ENCODE peak calls at places on chromosome X, in five cellular contexts. F is IMR-90, W is heart left ventricle, C is sigmoid colon, P is esophagus muscularis mucosa. T is an unnamed sample.

GRCh38 chrX:75156537-75156945 is 458 bp upstream of the ABCB7 start:
- DNase-seq in F (peak), W (no peak), C (no peak), P (no peak), T (no peak)

GRCh38 chrX:47752685-47753084 is 84.0 kb upstream of the ZNF81 start:
- DNase-seq in F (no peak), W (no peak), C (no peak), P (no peak), T (no peak)

GRCh38 chrX:39907964-39908616 is 189.7 kb downstream of the BCOR start:
- DNase-seq in F (peak), W (peak), C (peak), P (no peak), T (peak)

GRCh38 chrX:150759568-150760416 is 66.6 kb downstream of the MTMR1 start:
- DNase-seq in F (no peak), W (no peak), C (no peak), P (no peak), T (no peak)

GRCh38 chrX:53071604-53072417 is 10.4 kb upstream of the TSPYL2 start:
- DNase-seq in F (peak), W (peak), C (peak), P (no peak), T (peak)

GRCh38 chrX:9765072-9765736 is 443 bp downstream of the GPR143 start:
- DNase-seq in F (no peak), W (no peak), C (no peak), P (no peak), T (no peak)

GRCh38 chrX:136850441-136851175 is 29.9 kb downstream of the RBMX start:
- DNase-seq in F (no peak), W (no peak), C (no peak), P (no peak), T (no peak)

GRCh38 chrX:102651242-102651967 is at the start of gene GPRASP1:
- DNase-seq in F (peak), W (peak), C (peak), P (peak), T (peak)

GRCh38 chrX:95675794-95676193 is 1008.8 kb upstream of the DIAPH2 start:
- DNase-seq in F (no peak), W (no peak), C (no peak), P (no peak), T (no peak)

GRCh38 chrX:119406739-119407138 is 7.6 kb downstream of the SLC25A43 start:
- DNase-seq in F (peak), W (no peak), C (no peak), P (no peak), T (no peak)

GRCh38 chrX:68186552-68187262 is 246.6 kb downstream of the OPHN1 start:
- DNase-seq in F (peak), W (no peak), C (no peak), P (no peak), T (no peak)

GRCh38 chrX:53049127-53049517 is 533 bp downstream of the GPR173 start:
- DNase-seq in F (no peak), W (no peak), C (no peak), P (no peak), T (no peak)

GRCh38 chrX:134423606-134424005 is 36.4 kb upstream of the HPRT1 start:
- DNase-seq in F (peak), W (no peak), C (no peak), P (no peak), T (no peak)

GRCh38 chrX:10971759-10972158 is 139.4 kb upstream of the HCCS start:
- DNase-seq in F (no peak), W (no peak), C (no peak), P (no peak), T (no peak)

GRCh38 chrX:7120578-7121219 is 26.8 kb upstream of the STS start:
- DNase-seq in F (peak), W (no peak), C (no peak), P (no peak), T (no peak)

GRCh38 chrX:22968494-22968893 is 31.3 kb upstream of the DDX53 start:
- DNase-seq in F (no peak), W (no peak), C (no peak), P (no peak), T (no peak)

GRCh38 chrX:28613558-28613957 is 26.3 kb downstream of the IL1RAPL1 start:
- DNase-seq in F (no peak), W (no peak), C (no peak), P (no peak), T (no peak)

GRCh38 chrX:69361286-69361926 is 142.7 kb upstream of the NALF2 start:
- DNase-seq in F (peak), W (no peak), C (no peak), P (no peak), T (no peak)

GRCh38 chrX:78111140-78111931 is 7.3 kb downstream of the PGK1 start:
- DNase-seq in F (no peak), W (no peak), C (no peak), P (no peak), T (no peak)

GRCh38 chrX:26788402-26788998 is 572.5 kb downstream of the MAGEB5 start:
- DNase-seq in F (no peak), W (no peak), C (no peak), P (no peak), T (no peak)

GRCh38 chrX:151393514-151393913 is 3.5 kb upstream of the VMA21 start:
- DNase-seq in F (no peak), W (no peak), C (no peak), P (no peak), T (no peak)

GRCh38 chrX:148500428-148501120 is at the start of gene AFF2:
- DNase-seq in F (no peak), W (no peak), C (no peak), P (no peak), T (no peak)

GRCh38 chrX:27878862-27879261 is 71.1 kb downstream of the MAGEB10 start:
- DNase-seq in F (no peak), W (no peak), C (no peak), P (no peak), T (no peak)

GRCh38 chrX:128020701-128021100 is 31.5 kb downstream of the ACTRT1 start:
- DNase-seq in F (peak), W (no peak), C (no peak), P (no peak), T (no peak)

GRCh38 chrX:135740683-135741149 is 27.3 kb downstream of the CT45A3 start:
- DNase-seq in F (no peak), W (no peak), C (no peak), P (no peak), T (no peak)

GRCh38 chrX:148956352-148956751 is 455.9 kb downstream of the AFF2 start:
- DNase-seq in F (no peak), W (no peak), C (no peak), P (no peak), T (no peak)

GRCh38 chrX:45801554-45801953 is 600.9 kb upstream of the DIPK2B start:
- DNase-seq in F (peak), W (no peak), C (no peak), P (no peak), T (no peak)

GRCh38 chrX:109347618-109348017 is 134.3 kb downstream of the GUCY2F start:
- DNase-seq in F (peak), W (no peak), C (no peak), P (no peak), T (no peak)

GRCh38 chrX:95076449-95076848 is 1402.4 kb downstream of the FAM133A start:
- DNase-seq in F (peak), W (no peak), C (no peak), P (no peak), T (no peak)

GRCh38 chrX:54529559-54530357 is at the start of gene GNL3L:
- DNase-seq in F (peak), W (peak), C (peak), P (peak), T (peak)
- TF ChIP-seq POLR2A in F (peak), W (peak), C (no peak), P (no peak), T (no peak)

DNA sequence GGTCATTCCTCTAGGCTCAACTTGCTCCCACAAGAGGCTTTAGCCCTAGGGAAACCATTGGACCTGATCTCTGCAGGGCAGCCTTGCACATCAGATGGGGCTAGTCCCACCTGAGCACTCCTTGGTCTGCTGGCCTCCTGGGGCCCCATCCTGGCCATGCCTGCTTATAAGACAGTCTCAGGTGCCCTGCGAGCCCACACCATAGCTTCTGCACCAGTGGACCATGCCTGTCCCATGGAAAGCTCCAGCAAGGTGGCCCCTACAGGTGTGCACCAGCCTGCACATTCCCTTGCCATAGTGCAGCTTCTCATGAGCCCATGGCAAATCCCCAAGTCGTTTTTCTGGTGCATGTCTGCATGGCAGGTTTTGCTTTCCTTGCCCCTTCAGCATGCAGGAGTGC is 19.6 kb upstream of the FAAH2 start:
- DNase-seq in F (no peak), W (no peak), C (no peak), P (no peak), T (no peak)
- H3K27ac ChIP-seq in F (no peak), W (no peak), C (no peak), P (no peak), T (no peak)

DNA sequence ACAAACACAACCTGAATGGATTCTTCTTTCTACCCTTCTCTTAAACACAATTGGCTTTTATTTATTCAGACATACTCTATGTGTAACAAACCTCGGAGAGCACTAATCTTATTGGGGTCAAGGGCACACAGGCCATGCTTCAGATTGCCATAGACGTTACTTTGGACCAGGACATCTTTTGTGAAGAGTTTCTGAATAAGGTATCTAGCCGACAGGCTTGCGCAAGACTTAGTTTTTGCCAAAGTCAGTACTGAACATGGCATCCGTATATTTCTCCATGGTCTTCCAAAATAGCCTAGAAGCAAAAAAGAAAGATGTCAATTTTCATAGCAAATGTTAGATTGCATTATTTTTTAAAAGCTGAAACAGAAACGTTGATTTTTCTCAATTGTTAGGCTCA is 49.8 kb downstream of the BEND2 start:
- DNase-seq in F (no peak), W (no peak), C (no peak), P (no peak), T (no peak)
- TF ChIP-seq POLR2A in F (no peak), W (no peak), C (no peak), P (no peak), T (no peak)

GRCh38 chrX:966396-967070 is 245.9 kb downstream of the CRLF2 start:
- DNase-seq in F (no peak), W (no peak), C (no peak), P (no peak), T (no peak)

GRCh38 chrX:964831-965416 is 247.5 kb downstream of the CRLF2 start:
- DNase-seq in F (no peak), W (no peak), C (no peak), P (no peak), T (no peak)

GRCh38 chrX:973010-973409 is 239.4 kb downstream of the CRLF2 start:
- DNase-seq in F (no peak), W (no peak), C (no peak), P (no peak), T (no peak)

GRCh38 chrX:968391-968790 is 244.1 kb downstream of the CRLF2 start:
- DNase-seq in F (no peak), W (no peak), C (no peak), P (no peak), T (no peak)
- H3K27ac ChIP-seq in F (no peak), W (no peak), C (no peak), P (no peak), T (no peak)

DNA sequence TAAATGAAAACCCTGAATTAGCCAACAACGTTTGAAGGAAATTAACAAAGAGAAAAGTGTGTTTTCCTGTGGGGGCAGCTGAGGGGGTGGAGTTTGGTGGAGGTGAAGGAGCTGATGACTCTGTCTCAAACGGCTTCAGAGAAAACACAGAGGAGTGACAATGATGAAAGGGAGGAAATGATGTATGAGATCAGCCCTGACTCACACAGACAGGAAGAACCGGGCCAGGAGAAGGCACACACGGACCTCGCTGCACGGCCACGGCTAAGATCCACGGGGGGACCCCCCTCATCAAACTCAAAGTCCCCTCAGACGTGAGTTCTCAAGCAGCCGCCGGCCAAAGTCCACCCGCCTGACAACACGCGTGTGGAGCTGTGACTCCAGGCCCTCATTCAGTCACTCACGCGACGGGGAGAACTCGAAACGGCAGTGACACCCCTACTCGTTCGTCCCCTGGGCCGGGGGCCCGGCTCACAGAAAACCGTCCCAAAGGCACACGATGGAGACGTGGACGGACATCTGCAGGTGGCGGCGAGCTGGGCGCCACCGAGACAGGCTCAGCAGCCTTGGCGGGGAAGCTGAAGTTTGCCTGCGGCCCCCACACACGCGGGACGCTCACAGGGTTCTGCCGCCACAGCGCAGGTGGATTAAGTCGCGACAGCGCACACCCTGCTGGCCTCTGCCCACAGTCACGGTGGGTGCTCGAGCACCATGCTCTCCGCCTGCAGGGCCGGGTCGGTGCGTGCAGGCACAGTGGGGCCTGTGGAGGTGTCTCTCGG is 28.8 kb downstream of the PPP2R3B start:
- DNase-seq in F (peak), W (no peak), C (no peak), P (no peak), T (no peak)
- TF ChIP-seq POLR2A in F (no peak), W (no peak), C (no peak), P (no peak), T (no peak)

GRCh38 chrX:129842510-129843208 is 1.0 kb downstream of the ZDHHC9 start:
- DNase-seq in F (peak), W (no peak), C (peak), P (no peak), T (no peak)
- H3K27ac ChIP-seq in F (peak), W (peak), C (peak), P (peak), T (peak)

GRCh38 chrX:72716766-72717165 is 2.7 kb upstream of the PHKA1 start:
- DNase-seq in F (peak), W (no peak), C (no peak), P (no peak), T (no peak)

GRCh38 chrX:72712094-72712755 is 1.9 kb downstream of the PHKA1 start:
- DNase-seq in F (peak), W (no peak), C (no peak), P (no peak), T (no peak)

GRCh38 chrX:72715546-72715945 is 1.4 kb upstream of the PHKA1 start:
- DNase-seq in F (no peak), W (no peak), C (no peak), P (no peak), T (no peak)

GRCh38 chrX:72713130-72713529 is 976 bp downstream of the PHKA1 start:
- DNase-seq in F (no peak), W (no peak), C (no peak), P (no peak), T (no peak)

DNA sequence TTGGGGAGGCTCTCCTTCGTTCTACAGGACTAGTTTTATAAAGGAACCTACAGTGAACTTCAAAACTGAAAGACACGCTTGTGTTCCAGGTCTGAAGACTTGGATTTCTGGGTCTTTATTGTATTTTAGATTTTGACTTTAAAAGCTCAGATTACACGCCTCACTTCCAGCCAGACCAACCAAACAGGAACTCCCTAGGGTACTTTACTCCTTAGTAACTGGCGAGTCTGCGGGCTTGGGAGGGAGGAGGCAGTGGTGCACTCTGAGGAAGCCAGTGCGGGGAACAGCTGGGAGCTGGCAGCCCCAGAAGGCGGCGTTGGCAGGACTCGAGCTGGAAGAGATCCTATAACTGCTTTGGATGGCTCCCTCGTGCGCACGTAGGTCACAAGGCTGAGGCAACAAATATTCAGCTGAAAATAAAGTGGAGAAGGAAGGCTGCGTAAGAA is 388 bp upstream of the PHKA1 start:
- DNase-seq in F (peak), W (peak), C (peak), P (peak), T (peak)
- TF ChIP-seq POLR2A in F (no peak), W (no peak), C (peak), P (no peak), T (no peak)

DNA sequence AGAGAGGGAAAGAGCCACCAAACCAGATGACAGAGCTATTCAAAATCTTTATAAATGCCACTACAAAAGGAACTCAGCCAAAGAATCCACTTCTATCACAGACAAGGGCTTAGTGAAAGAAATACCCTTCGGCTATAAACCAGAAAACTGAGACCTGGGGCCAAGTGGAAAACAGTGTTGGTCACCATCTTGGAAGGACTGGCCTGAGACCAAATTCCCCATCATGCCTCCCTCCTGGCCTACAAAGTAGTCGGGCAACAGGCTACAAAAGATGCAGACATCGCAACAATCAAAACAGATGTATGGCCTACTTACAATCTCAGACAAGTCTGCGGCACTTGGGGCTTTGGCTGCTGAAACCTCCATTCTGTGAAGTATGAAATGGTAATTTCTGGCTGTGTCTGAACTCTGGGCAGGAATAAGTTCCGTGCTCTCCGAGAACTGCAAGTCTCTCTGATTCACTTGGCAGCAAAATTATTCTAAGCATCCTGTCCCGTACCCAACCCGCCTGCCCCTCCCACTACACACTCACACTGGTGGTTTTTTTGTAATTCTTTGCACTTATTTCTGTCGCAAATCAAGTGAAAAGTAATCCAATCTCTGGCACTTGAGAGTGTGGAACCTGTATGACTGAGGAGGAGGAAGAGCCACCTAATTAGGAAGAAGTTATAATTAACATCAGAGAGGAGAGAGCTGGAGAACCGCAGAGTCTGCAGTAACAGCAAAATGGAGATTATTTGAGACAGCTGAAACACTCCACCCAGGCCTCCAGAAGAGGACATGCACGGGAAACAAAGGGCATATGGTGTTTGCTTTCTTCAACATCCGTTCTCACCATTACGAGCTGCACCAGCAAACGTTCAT is 87.8 kb downstream of the SH3KBP1 start:
- DNase-seq in F (peak), W (no peak), C (no peak), P (no peak), T (no peak)
- H3K27ac ChIP-seq in F (no peak), W (peak), C (no peak), P (no peak), T (peak)

GRCh38 chrX:16653424-16653823 is 3.5 kb downstream of the S100G start:
- DNase-seq in F (no peak), W (no peak), C (no peak), P (no peak), T (no peak)
- TF ChIP-seq POLR2A in F (no peak), W (no peak), C (no peak), P (no peak), T (no peak)

T was measured in tibial nerve.